ENCODE peak calls at places on chromosomes 12 and 14, in ten cellular contexts. M is AG10803, B is BJ, U is HL-60, X is sigmoid colon, J is transverse colon, C is left ventricle myocardium inferior, L is foreskin fibroblast, S is heart right ventricle, W is tibial artery. N is an unnamed sample.

GRCh38 chr12:46886541-46887041 is 60.8 kb upstream of the SLC38A4 start:
- DNase-seq in L (peak), U (no peak), C (no peak), S (no peak), B (no peak), W (no peak), J (no peak), M (peak), X (no peak), N (peak)

GRCh38 chr12:45878630-45879255 is 111.6 kb downstream of the SCAF11 start:
- DNase-seq in B (no peak), W (no peak), M (peak), X (no peak), C (no peak), S (no peak), U (no peak), L (no peak), J (no peak), N (peak)

GRCh38 chr12:7994731-7995205 is 37.7 kb upstream of the FOXJ2 start:
- DNase-seq in W (no peak), J (no peak), X (no peak), L (peak), U (no peak), S (no peak), C (no peak), B (peak), M (peak), N (peak)

GRCh38 chr12:96237465-96238077 is 43.4 kb downstream of the ELK3 start:
- DNase-seq in C (peak), X (peak), W (peak), L (peak), U (peak), S (peak), M (peak), B (peak), J (peak), N (peak)

GRCh38 chr14:39034481-39035296 is 68.3 kb downstream of the SEC23A start:
- DNase-seq in W (no peak), U (no peak), M (no peak), B (no peak), J (no peak), X (no peak), S (no peak), L (peak), C (no peak), N (no peak)

GRCh38 chr14:96167224-96168148 is 37.2 kb upstream of the BDKRB2 start:
- DNase-seq in C (no peak), B (peak), X (peak), S (no peak), W (no peak), U (no peak), J (peak), L (peak), M (peak), N (peak)

GRCh38 chr14:74932401-74932901 is 9.4 kb upstream of the RPS6KL1 start:
- DNase-seq in B (no peak), S (no peak), W (peak), U (no peak), L (no peak), J (no peak), C (no peak), X (no peak), M (no peak), N (peak)

GRCh38 chr14:23040100-23040499 is 1.9 kb upstream of the PSMB11 start:
- DNase-seq in U (no peak), C (no peak), J (no peak), M (no peak), B (no peak), L (no peak), X (no peak), W (no peak), S (no peak), N (no peak)

GRCh38 chr14:106174206-106174605 is 647.8 kb downstream of the TMEM121 start:
- DNase-seq in X (no peak), J (peak), W (no peak), L (no peak), C (no peak), M (no peak), B (no peak), U (no peak), S (no peak), N (no peak)

GRCh38 chr14:58401587-58401986 is 5.9 kb downstream of the TOMM20L start:
- DNase-seq in B (no peak), M (no peak), X (no peak), W (no peak), S (no peak), L (no peak), J (no peak), U (no peak), C (no peak), N (no peak)

GRCh38 chr14:93045211-93045674 is 70.5 kb downstream of the ITPK1 start:
- DNase-seq in X (no peak), L (no peak), C (no peak), J (no peak), W (no peak), U (no peak), B (no peak), S (no peak), M (no peak), N (no peak)

GRCh38 chr14:106803379-106803778 is 1277.0 kb downstream of the TMEM121 start:
- DNase-seq in M (no peak), J (no peak), X (no peak), W (no peak), L (no peak), U (no peak), C (no peak), B (no peak), S (no peak), N (no peak)

GRCh38 chr12:116455540-116456306 is 103.5 kb upstream of the MAP1LC3B2 start:
- DNase-seq in X (peak), J (peak), C (peak), S (peak), M (peak), U (no peak), B (peak), L (peak), W (peak), N (peak)

GRCh38 chr12:13163868-13164267 is 32.7 kb upstream of the EMP1 start:
- DNase-seq in X (no peak), M (peak), C (no peak), S (no peak), U (no peak), W (no peak), L (peak), B (no peak), J (no peak), N (peak)

DNA sequence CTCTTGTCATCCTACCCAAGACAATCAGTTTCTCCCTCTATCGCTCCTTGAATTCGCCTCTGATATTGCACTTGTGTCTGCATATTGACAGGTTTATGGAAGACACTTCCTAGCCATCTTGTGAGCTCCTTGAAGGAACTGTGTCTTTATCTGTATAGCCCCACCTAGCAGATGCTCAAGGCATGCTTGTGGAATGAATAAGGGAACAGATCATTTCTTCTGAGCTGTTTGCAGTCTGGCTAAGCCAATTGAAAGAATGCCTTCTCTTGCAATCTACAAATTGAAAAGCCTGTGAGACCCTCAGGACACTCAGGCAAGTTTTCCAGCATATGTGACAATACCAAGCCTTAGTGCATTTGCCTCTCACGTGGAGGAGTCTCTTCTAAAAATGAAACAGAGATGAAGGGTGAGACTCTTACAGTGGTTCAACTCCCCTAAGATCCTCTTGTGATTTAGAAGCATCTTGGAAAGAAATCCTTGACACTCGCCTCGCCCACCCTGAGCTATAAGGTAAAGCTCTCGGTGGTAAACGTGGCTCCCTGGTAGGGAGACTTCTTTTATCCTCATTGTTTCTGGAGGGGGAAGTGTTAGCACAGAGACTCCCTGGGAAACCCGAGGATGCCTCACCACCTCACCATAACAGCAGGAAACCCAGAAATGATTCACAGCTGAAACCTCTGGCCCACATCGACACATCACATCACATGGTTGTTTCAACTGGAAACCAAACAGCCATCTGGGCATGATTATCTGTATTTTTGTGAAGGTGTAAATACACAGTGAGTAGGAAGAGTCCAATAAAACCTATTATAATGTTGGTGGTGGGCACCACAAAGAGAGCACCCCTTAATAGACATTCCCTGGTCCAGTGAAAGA is 112.3 kb upstream of the BCL2L14 start:
- DNase-seq in U (no peak), S (no peak), J (no peak), W (no peak), B (peak), M (peak), X (no peak), L (peak), C (no peak), N (peak)
- TF ChIP-seq CTCF in U (no peak), S (no peak), J (no peak), W (no peak), B (peak), M (peak), X (no peak), L (peak), C (no peak), N (peak)

DNA sequence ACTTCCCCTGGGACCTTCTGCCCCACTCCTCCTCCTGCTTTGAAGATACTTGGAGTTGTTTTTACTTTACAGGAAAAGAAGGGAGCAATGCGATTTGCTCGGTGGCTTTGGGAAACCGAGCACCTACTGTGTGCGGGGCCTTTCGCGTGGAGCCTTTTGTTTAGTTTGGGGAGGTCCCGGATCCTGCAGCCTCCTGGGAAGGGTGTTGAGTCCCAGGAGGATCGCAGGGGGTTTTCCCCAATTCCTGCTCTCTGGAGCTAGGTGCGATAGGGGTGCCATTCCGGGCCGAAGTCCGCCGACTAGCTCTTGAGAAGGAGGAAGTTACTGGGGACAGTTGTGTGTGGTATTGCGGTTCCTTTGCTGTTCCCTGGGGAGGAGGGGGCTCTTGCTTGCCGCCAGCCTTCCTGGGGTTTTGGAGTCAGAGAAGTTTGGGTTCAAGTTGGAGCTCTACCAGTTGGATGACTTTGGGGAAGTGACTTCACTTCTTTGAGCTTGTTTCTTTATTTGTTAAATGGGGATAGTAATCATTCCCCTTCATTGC is 1.1 kb downstream of the BRI3BP start:
- DNase-seq in X (no peak), W (no peak), C (no peak), M (no peak), L (peak), U (peak), S (no peak), B (no peak), J (peak), N (no peak)
- H3K4me3 ChIP-seq in X (peak), W (peak), C (peak), M (peak), L (peak), U (peak), S (peak), B (peak), J (peak), N (peak)

GRCh38 chr14:102911541-102911951 is 10.9 kb upstream of the AMN start:
- DNase-seq in X (peak), M (no peak), W (no peak), C (no peak), S (no peak), B (no peak), J (no peak), L (no peak), U (no peak), N (no peak)

GRCh38 chr14:102914474-102915291 is 7.8 kb upstream of the AMN start:
- DNase-seq in B (no peak), U (no peak), J (no peak), W (no peak), X (peak), S (no peak), L (no peak), M (no peak), C (no peak), N (no peak)

GRCh38 chr14:102915292-102916110 is 7.0 kb upstream of the AMN start:
- DNase-seq in U (no peak), C (no peak), B (no peak), L (no peak), J (no peak), S (no peak), W (no peak), X (peak), M (no peak), N (no peak)

GRCh38 chr14:102911991-102912761 is 10.3 kb upstream of the AMN start:
- DNase-seq in X (peak), J (no peak), M (no peak), B (no peak), L (no peak), U (no peak), C (no peak), W (no peak), S (no peak), N (no peak)

DNA sequence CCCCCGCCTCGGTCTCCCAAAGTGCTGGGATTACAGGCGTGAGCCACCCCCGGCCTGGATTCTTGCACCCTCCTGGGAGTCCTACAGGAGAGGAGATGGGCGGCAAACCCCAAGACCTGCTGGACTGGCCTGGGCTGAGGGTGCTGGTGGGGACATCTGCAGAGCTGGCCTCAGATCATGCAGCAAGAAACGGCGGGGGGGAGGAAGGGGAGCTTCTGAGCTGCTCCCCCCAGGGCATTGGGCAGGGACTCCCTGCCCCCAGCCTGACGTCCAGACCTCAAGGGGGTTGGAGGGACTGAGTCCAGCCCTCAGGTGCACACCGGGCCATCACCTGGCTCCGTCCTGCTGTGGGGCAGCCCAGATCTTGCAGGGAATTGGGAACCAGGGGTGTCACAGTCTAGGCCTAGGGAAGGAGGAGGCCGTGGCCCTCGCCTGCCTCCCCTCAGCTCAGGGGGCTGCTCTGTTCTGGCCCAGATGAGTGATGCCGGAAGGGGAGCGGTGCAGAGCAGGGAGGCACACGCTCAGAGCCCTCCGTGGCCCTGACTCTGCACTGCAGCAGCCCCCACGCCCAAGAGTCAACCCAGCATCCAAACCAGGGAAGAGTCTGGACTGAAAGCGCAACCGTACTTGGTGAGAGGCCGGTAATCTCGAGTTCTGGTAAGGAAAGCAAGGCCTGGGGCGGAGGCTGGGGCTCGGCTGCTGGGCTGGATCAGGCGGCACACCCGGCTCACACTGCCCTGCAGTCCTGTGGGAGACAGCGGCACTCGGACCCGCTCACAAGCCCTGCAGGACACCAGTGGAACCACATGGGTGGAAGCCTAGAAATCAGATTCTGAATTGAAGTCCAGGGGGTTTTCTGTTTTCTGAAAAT is 8.9 kb upstream of the AMN start:
- DNase-seq in L (no peak), J (no peak), U (no peak), W (no peak), C (no peak), B (no peak), X (peak), S (no peak), M (no peak), N (no peak)
- TF ChIP-seq CTCF in L (no peak), J (no peak), U (no peak), W (no peak), C (no peak), B (no peak), X (no peak), S (no peak), M (no peak), N (no peak)

GRCh38 chr12:109099426-109100020 is 2.1 kb downstream of the UNG start:
- DNase-seq in W (no peak), L (peak), X (no peak), C (no peak), B (no peak), S (no peak), U (no peak), J (no peak), M (no peak), N (no peak)
- H3K4me3 ChIP-seq in W (peak), L (peak), X (no peak), C (peak), B (peak), S (peak), U (no peak), J (no peak), M (peak), N (no peak)

DNA sequence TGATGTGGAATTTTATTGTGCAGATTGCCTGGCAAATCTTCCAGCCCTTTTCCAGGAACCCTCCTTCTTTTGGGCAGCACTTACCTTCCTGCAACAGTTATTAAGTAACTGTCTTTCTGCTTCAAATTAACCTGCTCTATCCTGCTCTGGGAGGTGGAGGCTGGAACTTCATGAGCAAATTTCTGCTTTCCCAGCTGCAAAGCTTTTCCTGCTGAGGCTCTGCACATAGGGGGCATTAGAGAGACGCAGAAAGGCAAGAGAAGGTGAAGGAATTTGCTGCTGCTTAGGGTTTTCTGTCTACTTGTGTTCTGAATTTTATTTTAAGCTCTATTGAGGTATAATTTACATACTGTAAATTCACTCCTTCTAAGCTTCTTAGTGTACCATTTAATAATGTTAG is 259.2 kb downstream of the PCNX1 start:
- DNase-seq in U (no peak), L (peak), X (no peak), B (no peak), W (no peak), J (peak), M (peak), S (no peak), C (no peak), N (peak)
- TF ChIP-seq CTCF in U (no peak), L (peak), X (no peak), B (peak), W (peak), J (peak), M (peak), S (peak), C (peak), N (peak)

GRCh38 chr14:64706552-64707193 is 2.4 kb downstream of the PLEKHG3 start:
- DNase-seq in C (no peak), B (no peak), S (peak), J (no peak), M (no peak), U (no peak), W (peak), L (no peak), X (peak), N (no peak)
- H3K4me3 ChIP-seq in C (peak), B (no peak), S (peak), J (peak), M (no peak), U (no peak), W (peak), L (no peak), X (peak), N (no peak)